ENCODE peak calls at places on chromosomes 6 and 20, in four cellular contexts. M is tibial nerve; X is CD4-positive, alpha-beta memory T cell; W is A549. E is an unnamed sample.

GRCh38 chr20:15422966-15423365 is 1085.6 kb upstream of the FLRT3 start:
- DNase-seq in W (no peak), X (no peak), M (no peak), E (no peak)

GRCh38 chr6:6772751-6773150 is 184.2 kb downstream of the LY86 start:
- DNase-seq in M (no peak), W (no peak), X (no peak), E (no peak)

GRCh38 chr6:83252717-83253116 is 59.6 kb downstream of the RWDD2A start:
- DNase-seq in M (no peak), X (no peak), W (no peak), E (no peak)

GRCh38 chr6:165846123-165846966 is 183.3 kb upstream of the PDE10A start:
- DNase-seq in M (no peak), W (no peak), X (no peak), E (no peak)

GRCh38 chr6:158367824-158368223 is 55.6 kb downstream of the TULP4 start:
- DNase-seq in X (no peak), M (no peak), W (no peak), E (no peak)

GRCh38 chr6:55174211-55175013 is at the start of gene HCRTR2:
- DNase-seq in M (no peak), X (no peak), W (no peak), E (no peak)

GRCh38 chr6:680204-680603 is 12.7 kb downstream of the EXOC2 start:
- DNase-seq in W (no peak), M (no peak), X (no peak), E (no peak)

GRCh38 chr6:1313755-1314503 is 2.0 kb downstream of the FOXQ1 start:
- DNase-seq in M (no peak), W (no peak), X (no peak), E (no peak)

GRCh38 chr6:156510242-156510641 is 266.9 kb upstream of the ARID1B start:
- DNase-seq in X (no peak), W (no peak), M (no peak), E (no peak)

GRCh38 chr6:158834675-158835385 is 15.7 kb upstream of the EZR start:
- DNase-seq in X (no peak), M (no peak), W (no peak), E (no peak)

GRCh38 chr6:94052754-94053153 is 633.4 kb upstream of the EPHA7 start:
- DNase-seq in X (no peak), M (no peak), W (no peak), E (no peak)

GRCh38 chr20:24910461-24910860 is 38.6 kb upstream of the CST7 start:
- DNase-seq in X (no peak), M (peak; percentile 2), W (no peak), E (no peak)

GRCh38 chr6:20755631-20756030 is 221.4 kb downstream of the CDKAL1 start:
- DNase-seq in M (no peak), W (no peak), X (no peak), E (no peak)

GRCh38 chr6:19811397-19812079 is 25.6 kb upstream of the ID4 start:
- DNase-seq in X (no peak), M (no peak), W (no peak), E (no peak)

GRCh38 chr20:2752631-2753455 is 47.6 kb downstream of the CPXM1 start:
- DNase-seq in X (peak; percentile 54), M (no peak), W (peak; percentile 81), E (no peak)

GRCh38 chr20:34536798-34537394 is 20.7 kb downstream of the DYNLRB1 start:
- DNase-seq in M (peak; percentile 26), W (no peak), X (peak; percentile 52), E (peak; percentile 84)

GRCh38 chr6:149134531-149134933 is 183.0 kb upstream of the TAB2 start:
- DNase-seq in W (no peak), X (no peak), M (no peak), E (no peak)

GRCh38 chr6:146915671-146916127 is 288.5 kb upstream of the STXBP5 start:
- DNase-seq in X (no peak), M (no peak), W (no peak), E (no peak)

GRCh38 chr6:39984051-39984450 is 49.8 kb upstream of the MOCS1 start:
- DNase-seq in X (no peak), W (no peak), M (no peak), E (no peak)

GRCh38 chr6:138593100-138593877 is 94.0 kb upstream of the NHSL1 start:
- DNase-seq in W (peak; percentile 70), M (peak; percentile 70), X (peak; percentile 14), E (no peak)

GRCh38 chr6:4510317-4510716 is 265.9 kb upstream of the CDYL start:
- DNase-seq in W (no peak), M (no peak), X (no peak), E (no peak)

GRCh38 chr20:47607208-47607613 is 105.5 kb downstream of the NCOA3 start:
- DNase-seq in M (no peak), X (no peak), W (no peak), E (no peak)

GRCh38 chr6:110813338-110813737 is 1.9 kb downstream of the CDK19 start:
- DNase-seq in M (no peak), W (no peak), X (no peak), E (no peak)

GRCh38 chr6:35048631-35049083 is 92.5 kb downstream of the TCP11 start:
- DNase-seq in W (no peak), M (no peak), X (peak; percentile 12), E (no peak)

GRCh38 chr6:139757766-139758655 is 383.6 kb upstream of the CITED2 start:
- DNase-seq in M (peak; percentile 41), X (no peak), W (no peak), E (no peak)

GRCh38 chr6:39610229-39610628 is 115.0 kb downstream of the KIF6 start:
- DNase-seq in M (no peak), X (no peak), W (no peak), E (no peak)

GRCh38 chr6:28985396-28986164 is 19.5 kb downstream of the ZNF311 start:
- DNase-seq in M (peak; percentile 77), X (no peak), W (peak; percentile 84), E (peak; percentile 67)

GRCh38 chr6:31144296-31144969 is 5.6 kb upstream of the PSORS1C2 start:
- DNase-seq in X (no peak), W (no peak), M (no peak), E (no peak)

GRCh38 chr6:138545621-138545980 is 46.3 kb upstream of the NHSL1 start:
- DNase-seq in X (no peak), M (peak; percentile 29), W (no peak), E (no peak)

GRCh38 chr20:20772492-20773047 is 60.1 kb upstream of the RALGAPA2 start:
- DNase-seq in M (no peak), X (no peak), W (no peak), E (no peak)

GRCh38 chr20:17227669-17228623 is 1.1 kb downstream of the PCSK2 start:
- DNase-seq in W (no peak), X (no peak), M (no peak), E (peak; percentile 44)

GRCh38 chr20:17225891-17226409 is 890 bp upstream of the PCSK2 start:
- DNase-seq in W (no peak), X (no peak), M (no peak), E (peak; percentile 22)

GRCh38 chr20:17227199-17227535 is 327 bp downstream of the PCSK2 start:
- DNase-seq in W (no peak), M (no peak), X (no peak), E (no peak)

GRCh38 chr20:17226410-17227198 is at the start of gene PCSK2:
- DNase-seq in W (peak; percentile 11), X (no peak), M (no peak), E (peak; percentile 65)

GRCh38 chr20:17223553-17223952 is 3.3 kb upstream of the PCSK2 start:
- DNase-seq in W (no peak), X (no peak), M (no peak), E (no peak)
- H3K27ac ChIP-seq in W (no peak overlapping the region), X (no peak overlapping the region), M (no peak overlapping the region), E (no peak overlapping the region)

GRCh38 chr6:15573376-15573775 is 89.5 kb downstream of the DTNBP1 start:
- DNase-seq in W (no peak), X (no peak), M (no peak), E (no peak)

GRCh38 chr6:15574023-15574422 is 88.8 kb downstream of the DTNBP1 start:
- DNase-seq in W (no peak), X (no peak), M (no peak), E (no peak)

GRCh38 chr6:15572296-15573016 is 90.4 kb downstream of the DTNBP1 start:
- DNase-seq in X (no peak), M (no peak), W (no peak), E (no peak)

GRCh38 chr6:15569035-15569995 is 93.5 kb downstream of the DTNBP1 start:
- DNase-seq in W (no peak), X (no peak), M (no peak), E (no peak)

GRCh38 chr6:15570171-15570570 is 92.7 kb downstream of the DTNBP1 start:
- DNase-seq in X (no peak), M (no peak), W (no peak), E (no peak)
- H3K4me3 ChIP-seq in X (no peak overlapping the region), M (no peak overlapping the region), W (no peak overlapping the region), E (no peak overlapping the region)

GRCh38 chr6:101545171-101545570 is 151.7 kb downstream of the GRIK2 start:
- DNase-seq in M (no peak), W (no peak), X (no peak), E (no peak)
- H3K27ac ChIP-seq in M (no peak overlapping the region), W (no peak overlapping the region), X (no peak overlapping the region), E (no peak overlapping the region)

DNA sequence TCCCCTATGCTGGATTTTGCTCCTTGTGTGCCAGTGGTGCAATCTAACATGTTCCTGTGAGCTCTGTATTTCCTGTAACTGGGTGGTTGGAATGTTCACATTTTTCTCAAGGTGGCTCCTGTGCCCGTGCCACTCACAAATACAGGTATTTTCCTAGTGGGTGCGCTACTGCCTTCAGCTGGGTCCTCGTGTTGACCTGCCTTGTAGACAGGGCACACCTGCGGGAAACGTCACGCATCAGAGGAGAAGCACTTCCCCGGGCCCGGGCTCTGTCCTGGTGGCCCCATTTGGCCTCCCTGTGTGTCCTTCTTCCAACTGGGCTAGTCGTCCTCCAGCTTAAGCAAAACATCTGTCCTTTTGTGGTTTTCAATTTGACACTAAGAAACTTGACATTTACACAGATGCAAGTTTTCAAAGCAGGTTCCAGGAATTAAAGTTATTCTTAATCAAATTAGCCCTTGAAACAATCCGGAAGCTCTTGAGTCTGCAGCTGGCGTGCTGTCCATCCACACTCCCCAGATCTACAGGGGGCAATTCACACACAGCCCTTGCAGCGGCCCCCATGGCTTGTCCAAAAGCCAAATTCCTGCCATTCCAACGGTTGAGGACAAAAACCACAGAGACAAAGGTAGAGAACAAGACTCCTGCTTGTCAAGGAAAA is 275.1 kb downstream of the CDC5L start:
- DNase-seq in W (no peak), X (no peak), M (no peak), E (no peak)
- H3K4me3 ChIP-seq in W (no peak overlapping the region), X (no peak overlapping the region), M (no peak overlapping the region), E (no peak overlapping the region)

GRCh38 chr20:12435254-12435653 is 517.6 kb downstream of the BTBD3 start:
- DNase-seq in X (no peak), W (no peak), M (no peak), E (no peak)
- H3K27ac ChIP-seq in X (no peak overlapping the region), W (no peak overlapping the region), M (no peak overlapping the region), E (no peak overlapping the region)

GRCh38 chr20:62977613-62978558 is 25.4 kb downstream of the SLC17A9 start:
- DNase-seq in M (no peak), W (peak; percentile 49), X (peak; percentile 79), E (no peak)
- H3K4me3 ChIP-seq in M (no peak overlapping the region), W (no peak overlapping the region), X (peak overlapping the region; percentile 42), E (no peak overlapping the region)

E was measured in dorsolateral prefrontal cortex.